ENCODE peak calls at places on chromosomes 4 and X, in five cellular contexts. D is PC-3, Z is neural crest cell, T is osteoblast, O is bronchial epithelial cell. J is an unnamed sample.

GRCh38 chrX:25640276-25640675 is 497.9 kb upstream of the MAGEB18 start:
- DNase-seq in D (no peak), Z (no peak), T (peak), O (no peak), J (no peak)

GRCh38 chr4:53818112-53818511 is 226.8 kb upstream of the LNX1 start:
- DNase-seq in D (no peak), Z (no peak), T (no peak), O (no peak), J (no peak)

GRCh38 chr4:166493828-166494432 is 620.9 kb downstream of the TLL1 start:
- DNase-seq in D (peak), Z (no peak), T (no peak), O (no peak), J (no peak)

GRCh38 chr4:39521253-39521908 is 5.9 kb downstream of the UGDH start:
- DNase-seq in D (peak), Z (no peak), T (peak), O (no peak), J (no peak)

GRCh38 chr4:173404296-173404865 is 5.5 kb upstream of the SCRG1 start:
- DNase-seq in D (no peak), Z (no peak), T (no peak), O (no peak), J (no peak)

GRCh38 chr4:188942606-188943005 is 803.4 kb downstream of the TRIML1 start:
- DNase-seq in D (no peak), Z (no peak), T (no peak), O (no peak), J (no peak)

GRCh38 chr4:182978152-182978827 is 61.1 kb upstream of the DCTD start:
- DNase-seq in D (peak), Z (no peak), T (peak), O (no peak), J (no peak)

GRCh38 chr4:119643306-119644042 is 14.9 kb upstream of the PDE5A start:
- DNase-seq in D (no peak), Z (no peak), T (no peak), O (no peak), J (no peak)

GRCh38 chrX:15946783-15947550 is 92.4 kb upstream of the AP1S2 start:
- DNase-seq in D (peak), Z (no peak), T (no peak), O (peak), J (peak)

GRCh38 chr4:164536829-164537228 is 217.1 kb upstream of the SMIM31 start:
- DNase-seq in D (peak), Z (no peak), T (peak), O (peak), J (peak)

GRCh38 chrX:39631275-39631674 is 466.5 kb downstream of the BCOR start:
- DNase-seq in D (no peak), Z (no peak), T (no peak), O (no peak), J (no peak)

GRCh38 chrX:11757729-11758399 is at the start of gene MSL3:
- DNase-seq in D (peak), Z (peak), T (peak), O (peak), J (peak)

GRCh38 chrX:19174401-19175025 is 52.2 kb upstream of the ADGRG2 start:
- DNase-seq in D (peak), Z (no peak), T (peak), O (peak), J (peak)

GRCh38 chrX:134715930-134716619 is 57.8 kb upstream of the PLAC1 start:
- DNase-seq in D (no peak), Z (no peak), T (no peak), O (no peak), J (no peak)

GRCh38 chr4:124431663-124432192 is 280.8 kb downstream of the ANKRD50 start:
- DNase-seq in D (peak), Z (no peak), T (no peak), O (peak), J (peak)

GRCh38 chr4:22515888-22516541 is at the start of gene ADGRA3:
- DNase-seq in D (peak), Z (peak), T (peak), O (no peak), J (peak)

DNA sequence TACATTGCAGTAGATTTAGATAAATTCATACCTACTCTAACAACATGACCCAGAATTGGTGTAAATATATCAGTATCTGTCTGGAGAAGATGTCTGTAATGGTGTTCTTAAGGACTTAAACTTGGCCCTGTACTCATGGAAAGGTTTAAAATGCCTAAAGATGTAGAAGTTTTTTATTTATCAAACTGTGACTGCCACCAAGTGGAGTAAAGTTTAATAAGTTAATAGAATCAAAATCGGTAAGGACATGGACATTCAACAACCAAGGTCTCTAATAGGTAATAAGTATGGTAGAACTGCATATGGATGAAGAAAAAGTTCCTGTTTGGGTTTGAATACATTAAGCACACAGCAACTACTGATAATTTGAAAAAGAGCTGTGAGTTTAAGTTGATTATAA is 474.0 kb upstream of the NDST3 start:
- DNase-seq in D (peak), Z (no peak), T (no peak), O (peak), J (peak)
- TF ChIP-seq CTCF in D (peak), Z (no peak), T (no peak), O (no peak), J (no peak)

DNA sequence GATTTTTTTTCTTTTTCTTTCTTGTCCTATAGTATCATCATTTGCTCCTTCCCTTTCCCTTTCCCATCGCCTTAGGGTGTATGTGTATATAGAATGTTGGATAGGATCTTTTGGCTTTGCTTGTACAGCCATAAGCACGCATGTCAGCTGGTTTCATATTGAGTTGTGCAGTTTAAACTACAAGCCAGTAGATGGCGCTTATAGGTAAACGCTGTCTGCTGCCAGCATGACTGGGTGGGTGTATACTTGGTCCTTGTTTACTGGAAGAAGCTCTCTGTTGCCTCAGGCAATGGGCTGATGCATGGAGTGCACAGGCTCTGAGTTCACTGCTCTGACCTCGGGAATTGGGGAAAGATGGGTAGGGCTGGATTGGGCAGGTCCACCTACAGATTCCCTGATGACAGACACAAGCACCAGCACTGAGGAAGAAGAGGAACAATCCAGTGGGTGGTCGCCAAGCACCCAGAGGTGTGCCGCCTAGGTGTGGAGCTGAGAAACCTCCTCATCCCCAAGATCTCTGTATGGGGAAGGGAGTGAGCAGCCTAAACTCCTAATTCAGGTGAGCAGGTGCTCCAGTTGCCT is 831.5 kb downstream of the STIM2 start:
- DNase-seq in D (peak), Z (no peak), T (no peak), O (peak), J (peak)
- TF ChIP-seq CTCF in D (peak), Z (peak), T (no peak), O (peak), J (peak)

DNA sequence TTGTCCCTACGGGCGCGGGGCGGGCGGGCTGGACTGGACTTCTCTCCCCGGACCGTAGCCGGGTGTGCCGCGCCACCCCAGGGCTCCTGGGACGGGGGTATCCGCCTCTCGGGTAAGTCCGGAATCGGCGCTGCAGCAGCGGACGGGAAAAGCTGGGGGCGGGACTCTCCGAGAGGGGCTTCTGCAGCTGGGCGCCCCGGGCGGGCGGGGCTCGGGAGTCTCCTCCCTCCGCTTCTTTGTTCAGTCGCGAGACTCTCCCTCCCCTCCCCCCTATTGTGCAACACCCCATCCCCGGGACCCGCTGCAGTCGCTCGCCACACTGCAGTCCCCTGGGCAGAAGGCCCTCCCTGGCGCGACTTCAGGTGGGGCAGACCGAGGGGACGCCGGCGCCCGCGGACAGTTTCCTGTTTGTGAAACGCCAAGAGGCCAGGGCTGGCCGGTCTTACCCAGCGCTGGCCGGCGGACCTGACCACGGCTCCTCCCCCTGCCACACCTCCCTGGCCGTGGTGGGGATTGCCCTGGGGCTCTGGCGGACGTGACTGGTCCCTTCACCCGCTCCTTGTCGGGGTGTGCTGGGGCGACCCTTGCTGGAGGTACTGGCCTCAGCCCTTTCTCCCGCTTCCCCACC is 966 bp downstream of the CCNG2 start:
- DNase-seq in D (peak), Z (peak), T (peak), O (peak), J (peak)
- TF ChIP-seq CTCF in D (no peak), Z (no peak), T (no peak), O (no peak), J (no peak)

DNA sequence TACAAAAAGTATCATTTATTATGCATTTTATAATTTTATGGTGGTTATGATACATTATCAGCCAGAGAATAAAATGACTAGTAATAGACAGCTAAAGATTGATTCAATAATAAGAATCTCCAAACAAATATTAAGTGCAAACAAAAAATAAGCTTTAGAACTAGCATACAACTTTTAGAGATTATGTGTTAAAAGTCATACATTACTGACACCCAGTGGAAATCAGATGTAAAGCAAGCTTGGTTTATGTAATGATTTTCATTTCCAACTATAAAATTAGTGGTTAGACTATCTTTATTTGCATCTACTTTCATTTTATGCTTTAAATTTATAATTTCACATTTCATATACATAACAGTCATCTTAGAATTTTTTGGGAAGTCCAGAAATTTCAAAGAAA is 57.7 kb downstream of the IL13RA2 start:
- DNase-seq in D (peak), Z (no peak), T (no peak), O (peak), J (peak)
- TF ChIP-seq CTCF in D (peak), Z (peak), T (peak), O (peak), J (peak)

GRCh38 chrX:79268788-79269187 is 98.3 kb downstream of the ITM2A start:
- DNase-seq in D (no peak), Z (no peak), T (no peak), O (no peak), J (peak)

GRCh38 chrX:79266702-79267101 is 100.4 kb downstream of the ITM2A start:
- DNase-seq in D (no peak), Z (no peak), T (no peak), O (no peak), J (no peak)

DNA sequence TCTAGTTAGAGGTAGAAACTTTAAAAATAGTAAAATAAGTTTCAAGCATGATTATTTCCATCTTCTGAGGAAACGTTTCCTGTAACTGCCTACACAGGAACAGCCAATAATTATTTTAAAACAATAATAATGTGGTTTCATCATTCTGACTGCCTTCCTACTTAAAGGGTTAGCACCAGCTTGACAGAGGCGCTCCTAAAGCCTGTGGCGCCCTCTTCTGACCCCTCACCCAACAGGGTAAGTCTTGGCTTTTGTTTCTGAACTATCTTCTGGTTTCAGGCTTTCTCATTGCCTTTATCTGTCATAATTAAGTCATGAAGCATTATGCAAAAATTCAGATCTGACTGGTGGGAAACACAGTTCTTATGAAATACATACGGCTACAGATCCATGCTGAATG is 96.7 kb downstream of the ITM2A start:
- DNase-seq in D (no peak), Z (no peak), T (no peak), O (no peak), J (no peak)
- TF ChIP-seq CTCF in D (peak), Z (peak), T (no peak), O (no peak), J (no peak)

GRCh38 chr4:6229095-6229494 is 28.7 kb upstream of the JAKMIP1 start:
- DNase-seq in D (no peak), Z (no peak), T (no peak), O (no peak), J (no peak)
- TF ChIP-seq CTCF in D (no peak), Z (no peak), T (no peak), O (no peak), J (no peak)

J was measured in epithelial cell of esophagus.